ENCODE peak calls at places on chromosome 20, in nine cellular contexts. A is epithelial cell of esophagus; K is left ventricle myocardium superior; R is fibroblast of pulmonary artery; Q is HTR-8/SVneo; I is stimulated activated CD8-positive, alpha-beta memory T cell treated with anti-CD3 and anti-CD28 coated beads, Interleukin-15, amount 100 ng/mL, for 1 hour; E is NCI-H460; W is NCI-H1105; J is naive thymus-derived CD8-positive, alpha-beta T cell. C is an unnamed sample.
A peak's percentile ranks its signal among the peaks of the same experiment; 100 is the strongest.

GRCh38 chr20:7195704-7196103 is 428.2 kb downstream of the BMP2 start:
- DNase-seq in A (peak; percentile 91), K (no peak), R (peak; percentile 87), Q (no peak), I (no peak), E (no peak), W (no peak), J (no peak), C (no peak)

GRCh38 chr20:47543006-47543431 is 41.3 kb downstream of the NCOA3 start:
- DNase-seq in A (no peak), K (no peak), R (no peak), Q (no peak), I (no peak), E (no peak), W (no peak), J (no peak), C (no peak)

GRCh38 chr20:58712116-58712822 is 19.7 kb downstream of the NPEPL1 start:
- DNase-seq in A (no peak), K (no peak), R (no peak), Q (no peak), I (no peak), E (no peak), W (no peak), J (no peak), C (no peak)

GRCh38 chr20:36063916-36064660 is 90.5 kb upstream of the EPB41L1 start:
- DNase-seq in A (no peak), K (no peak), R (no peak), Q (no peak), I (no peak), E (no peak), W (peak; percentile 74), J (no peak), C (no peak)

GRCh38 chr20:37726321-37726720 is 32.5 kb downstream of the CTNNBL1 start:
- DNase-seq in A (no peak), K (no peak), R (no peak), Q (no peak), I (no peak), E (no peak), W (no peak), J (no peak), C (no peak)

GRCh38 chr20:32779500-32780215 is 17.5 kb downstream of the DNMT3B start:
- DNase-seq in A (no peak), K (no peak), R (no peak), Q (no peak), I (no peak), E (no peak), W (no peak), J (no peak), C (no peak)

GRCh38 chr20:19438488-19438887 is 226.0 kb downstream of the SLC24A3 start:
- DNase-seq in A (no peak), K (no peak), R (no peak), Q (no peak), I (no peak), E (no peak), W (no peak), J (no peak), C (no peak)

GRCh38 chr20:37992802-37993538 is 40.3 kb downstream of the TTI1 start:
- DNase-seq in A (peak; percentile 90), K (peak; percentile 60), R (peak; percentile 65), Q (peak; percentile 86), I (no peak), E (peak; percentile 18), W (peak; percentile 16), J (no peak), C (no peak)

GRCh38 chr20:55333798-55334197 is 671.5 kb downstream of the CBLN4 start:
- DNase-seq in A (no peak), K (no peak), R (no peak), Q (no peak), I (no peak), E (no peak), W (no peak), J (no peak), C (no peak)

GRCh38 chr20:50713677-50714101 is 17.7 kb upstream of the PARD6B start:
- DNase-seq in A (peak; percentile 34), K (no peak), R (peak; percentile 75), Q (peak; percentile 72), I (no peak), E (no peak), W (no peak), J (no peak), C (no peak)

GRCh38 chr20:12395404-12396159 is 477.9 kb downstream of the BTBD3 start:
- DNase-seq in A (no peak), K (no peak), R (no peak), Q (no peak), I (no peak), E (no peak), W (no peak), J (no peak), C (no peak)

GRCh38 chr20:16865406-16865805 is 117.2 kb downstream of the OTOR start:
- DNase-seq in A (no peak), K (no peak), R (no peak), Q (no peak), I (no peak), E (no peak), W (peak; percentile 72), J (no peak), C (no peak)

GRCh38 chr20:33561981-33562601 is 72.2 kb downstream of the CBFA2T2 start:
- DNase-seq in A (peak; percentile 93), K (peak; percentile 66), R (peak; percentile 95), Q (peak; percentile 36), I (no peak), E (peak; percentile 95), W (peak; percentile 98), J (no peak), C (no peak)

GRCh38 chr20:31573555-31574295 is 31.4 kb upstream of the ID1 start:
- DNase-seq in A (no peak), K (no peak), R (no peak), Q (no peak), I (no peak), E (no peak), W (peak; percentile 82), J (no peak), C (no peak)

GRCh38 chr20:45752747-45753146 is 30.6 kb downstream of the SPINT4 start:
- DNase-seq in A (no peak), K (no peak), R (no peak), Q (no peak), I (no peak), E (no peak), W (no peak), J (no peak), C (no peak)

GRCh38 chr20:57006411-57007170 is 259.9 kb downstream of the BMP7 start:
- DNase-seq in A (no peak), K (no peak), R (no peak), Q (peak; percentile 54), I (no peak), E (no peak), W (no peak), J (no peak), C (no peak)

GRCh38 chr20:35895476-35895875 is 58.8 kb downstream of the SCAND1 start:
- DNase-seq in A (no peak), K (no peak), R (no peak), Q (no peak), I (no peak), E (no peak), W (no peak), J (no peak), C (no peak)

GRCh38 chr20:51500311-51500710 is 42.2 kb downstream of the NFATC2 start:
- DNase-seq in A (peak; percentile 76), K (no peak), R (no peak), Q (no peak), I (no peak), E (no peak), W (no peak), J (peak; percentile 41), C (peak; percentile 28)

GRCh38 chr20:60851826-60852704 is 400.0 kb upstream of the CDH4 start:
- DNase-seq in A (peak; percentile 12), K (no peak), R (no peak), Q (no peak), I (no peak), E (no peak), W (peak; percentile 22), J (no peak), C (no peak)

GRCh38 chr20:44448753-44449546 is 26.7 kb upstream of the TTPAL start:
- DNase-seq in A (peak; percentile 39), K (no peak), R (no peak), Q (no peak), I (no peak), E (no peak), W (no peak), J (no peak), C (no peak)

GRCh38 chr20:41218466-41218865 is 81.1 kb downstream of the PLCG1 start:
- DNase-seq in A (peak; percentile 33), K (no peak), R (peak; percentile 76), Q (no peak), I (no peak), E (no peak), W (no peak), J (no peak), C (no peak)

GRCh38 chr20:10430000-10430466 is 4.0 kb downstream of the MKKS start:
- DNase-seq in A (peak; percentile 84), K (no peak), R (peak; percentile 42), Q (no peak), I (no peak), E (no peak), W (no peak), J (no peak), C (no peak)

GRCh38 chr20:32810941-32811340 is 8.8 kb upstream of the MAPRE1 start:
- DNase-seq in A (no peak), K (no peak), R (no peak), Q (no peak), I (no peak), E (no peak), W (no peak), J (no peak), C (no peak)